ENCODE peak calls at places on chromosomes 16 and 17, in four cellular contexts. A is K562, Z is endothelial cell of umbilical vein, Y is GM12878. H is an unnamed sample.

GRCh38 chr16:83402969-83403368 is 404.8 kb upstream of the HSBP1 start:
- DNase-seq in Y (no peak), Z (peak; percentile 41), A (no peak), H (peak; percentile 54)

GRCh38 chr16:30699615-30700099 is 686 bp downstream of the SRCAP start:
- DNase-seq in Z (no peak), A (no peak), Y (no peak), H (no peak)

GRCh38 chr16:68284847-68285246 is 20.5 kb downstream of the SLC7A6 start:
- DNase-seq in Y (peak; percentile 66), Z (peak; percentile 31), A (no peak), H (no peak)

GRCh38 chr16:12006637-12007036 is 30.1 kb downstream of the SNX29 start:
- DNase-seq in A (no peak), Z (no peak), Y (no peak), H (no peak)

GRCh38 chr16:47970291-47970931 is 185.4 kb downstream of the ABCC12 start:
- DNase-seq in Y (no peak), A (no peak), Z (peak; percentile 14), H (peak; percentile 47)

GRCh38 chr16:83901101-83901500 is 2.2 kb downstream of the MLYCD start:
- DNase-seq in Z (no peak), Y (no peak), A (no peak), H (no peak)

GRCh38 chr16:85928411-85928820 is 29.5 kb downstream of the IRF8 start:
- DNase-seq in Y (no peak), Z (no peak), A (no peak), H (peak; percentile 10)

GRCh38 chr16:30896203-30896889 is at the start of gene CTF1:
- DNase-seq in Y (no peak), A (peak; percentile 86), Z (peak; percentile 66), H (peak; percentile 89)

GRCh38 chr16:70713781-70714180 is 27.9 kb upstream of the MTSS2 start:
- DNase-seq in Z (no peak), A (no peak), Y (no peak), H (no peak)

GRCh38 chr16:85402910-85403692 is 210.0 kb upstream of the GSE1 start:
- DNase-seq in Z (peak; percentile 71), A (peak; percentile 91), Y (no peak), H (peak; percentile 77)

GRCh38 chr16:459761-460160 is 34.3 kb downstream of the RAB11FIP3 start:
- DNase-seq in A (no peak), Y (no peak), Z (no peak), H (no peak)

DNA sequence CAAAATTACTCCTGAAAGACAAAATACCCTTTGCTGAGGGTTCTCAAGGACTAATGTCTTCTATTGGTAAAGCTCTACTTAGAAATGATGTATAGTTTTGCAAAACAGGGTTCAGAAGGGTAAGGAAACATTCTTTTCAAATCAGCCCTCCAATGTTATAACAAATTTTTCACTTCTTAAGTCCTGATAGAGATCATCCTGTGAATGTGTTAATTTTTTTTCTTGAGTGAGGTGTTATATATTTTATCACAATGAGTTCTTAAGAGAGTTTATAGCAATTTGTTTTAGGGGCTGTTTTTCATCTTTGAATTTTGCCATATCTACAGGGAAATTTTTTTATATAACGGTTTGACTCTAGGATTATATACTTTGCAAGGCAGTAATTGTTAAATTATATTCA is 29.5 kb downstream of the CYB5B start:
- DNase-seq in Z (no peak), A (no peak), Y (no peak), H (no peak)
- TF ChIP-seq FOS in Z (no peak), A (no peak), Y (no peak), H (no peak)

GRCh38 chr17:861364-861763 is 79.2 kb downstream of the MRM3 start:
- DNase-seq in Z (no peak), A (no peak), Y (no peak), H (no peak)

GRCh38 chr17:862584-862983 is 80.4 kb downstream of the MRM3 start:
- DNase-seq in A (no peak), Y (no peak), Z (no peak), H (no peak)

GRCh38 chr17:859461-860195 is 77.5 kb downstream of the MRM3 start:
- DNase-seq in A (no peak), Z (peak; percentile 80), Y (no peak), H (peak; percentile 60)

GRCh38 chr17:858941-859452 is 76.8 kb downstream of the MRM3 start:
- DNase-seq in Z (peak; percentile 51), A (no peak), Y (no peak), H (no peak)

GRCh38 chr17:860805-861204 is 78.7 kb downstream of the MRM3 start:
- DNase-seq in Z (no peak), Y (no peak), A (no peak), H (no peak)
- TF ChIP-seq FOS in Z (no peak), Y (no peak), A (no peak), H (no peak)

GRCh38 chr17:4602041-4602440 is 17.7 kb downstream of the SMTNL2 start:
- DNase-seq in Y (no peak), Z (no peak), A (no peak), H (no peak)

GRCh38 chr17:4607261-4607731 is 23.0 kb downstream of the SMTNL2 start:
- DNase-seq in Y (no peak), Z (no peak), A (no peak), H (no peak)

GRCh38 chr17:4601326-4601725 is 17.0 kb downstream of the SMTNL2 start:
- DNase-seq in Z (no peak), Y (no peak), A (no peak), H (no peak)

GRCh38 chr17:4605826-4606225 is 21.5 kb downstream of the SMTNL2 start:
- DNase-seq in A (no peak), Z (no peak), Y (no peak), H (peak; percentile 30)

DNA sequence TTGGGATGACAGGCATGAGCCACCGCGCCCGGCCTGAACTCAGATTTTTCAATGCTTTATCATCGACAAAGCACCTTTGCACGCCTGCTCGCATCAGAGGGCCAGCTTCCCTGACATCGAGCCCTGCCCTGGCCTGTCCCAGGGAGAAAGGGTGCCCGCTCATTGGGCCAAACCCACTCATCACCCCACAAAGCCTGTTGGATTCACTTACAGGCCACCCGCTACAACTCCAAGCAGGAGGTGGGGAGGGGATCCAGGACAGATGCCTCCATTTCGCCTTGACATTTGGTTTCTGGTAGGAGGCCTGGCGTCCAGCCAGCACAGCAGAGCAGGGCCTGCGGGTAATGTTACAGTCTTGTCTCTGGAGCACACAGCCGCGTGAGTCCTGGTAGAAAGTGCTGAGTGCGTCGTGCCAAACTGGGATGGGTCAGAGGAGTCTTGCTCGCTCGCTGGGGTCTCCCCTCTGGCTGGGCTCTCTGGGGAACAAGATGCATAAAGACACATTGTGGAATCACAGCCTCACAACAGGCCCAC is 19.8 kb downstream of the SMTNL2 start:
- DNase-seq in A (no peak), Z (no peak), Y (no peak), H (peak; percentile 62)
- TF ChIP-seq FOS in A (no peak), Z (no peak), Y (no peak), H (no peak)

GRCh38 chr16:16096161-16096857 is 127.0 kb downstream of the ABCC6 start:
- DNase-seq in Y (no peak), Z (no peak), A (no peak), H (peak; percentile 82)
- TF ChIP-seq FOS in Y (no peak), Z (no peak), A (no peak), H (no peak)

DNA sequence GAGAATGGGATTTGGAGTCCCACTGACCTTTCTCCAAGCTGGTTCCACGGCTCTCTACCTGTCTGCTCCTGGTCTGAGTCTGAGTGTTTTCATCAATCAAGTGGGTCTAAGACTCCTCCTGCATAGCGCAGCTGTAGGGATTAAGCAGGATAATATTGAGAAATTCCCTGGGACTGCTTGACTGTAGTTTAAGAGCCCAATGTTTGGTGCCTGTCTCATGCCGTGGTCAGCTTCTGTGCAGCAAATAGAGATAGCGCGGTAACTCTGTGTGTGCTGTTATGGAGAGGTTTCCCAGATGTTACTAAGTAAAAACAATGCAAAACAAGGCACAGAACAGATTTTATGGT is 21.4 kb downstream of the RPTOR start:
- DNase-seq in Y (no peak), A (no peak), Z (no peak), H (no peak)
- TF ChIP-seq FOS in Y (no peak), A (no peak), Z (no peak), H (no peak)

DNA sequence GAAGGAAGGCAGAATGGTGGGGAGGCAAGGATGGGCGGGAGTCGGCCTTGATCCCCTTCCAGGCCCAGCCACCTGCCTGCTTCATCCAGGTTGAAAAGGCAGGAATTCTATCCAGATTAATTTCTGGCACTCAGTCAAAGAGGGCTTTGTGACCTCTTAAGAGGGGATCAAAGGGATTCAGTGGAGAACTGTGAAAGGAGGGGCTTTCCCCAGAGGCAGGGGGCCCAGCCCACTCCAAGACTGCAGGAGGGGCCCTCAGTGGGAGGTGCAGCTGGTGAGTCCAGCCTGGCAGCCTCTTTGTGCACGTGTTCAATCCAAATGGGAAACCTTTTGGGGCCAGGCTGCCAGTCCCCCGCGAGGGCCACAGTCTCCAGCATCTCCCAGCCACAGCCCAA is 148.5 kb upstream of the PLCG2 start:
- DNase-seq in Z (no peak), A (no peak), Y (no peak), H (no peak)
- TF ChIP-seq FOS in Z (no peak), A (no peak), Y (no peak), H (no peak)

H was measured in IMR-90.